ENCODE peak calls at places on chromosomes 12 and 14, in four cellular contexts. C is CD8-positive, alpha-beta T cell; U is Caco-2; X is lung. M is an unnamed sample.

GRCh38 chr12:12482150-12482761 is 80.4 kb downstream of the DUSP16 start:
- DNase-seq in X (no peak), U (no peak), C (no peak), M (no peak)

GRCh38 chr12:76402259-76402658 is 54.0 kb upstream of the BBS10 start:
- DNase-seq in U (peak; percentile 51), X (no peak), C (no peak), M (no peak)

GRCh38 chr12:121144416-121144914 is 11.8 kb downstream of the P2RX7 start:
- DNase-seq in U (no peak), X (no peak), C (no peak), M (no peak)

GRCh38 chr12:119809023-119809422 is 68.1 kb downstream of the CIT start:
- DNase-seq in X (no peak), C (no peak), U (no peak), M (no peak)

GRCh38 chr14:35394326-35394725 is 10.2 kb downstream of the NFKBIA start:
- DNase-seq in U (no peak), C (no peak), X (no peak), M (no peak)

GRCh38 chr12:22032732-22033131 is 13.3 kb upstream of the CMAS start:
- DNase-seq in C (no peak), U (no peak), X (no peak), M (no peak)

GRCh38 chr14:50003213-50004021 is 110.5 kb downstream of the ARF6 start:
- DNase-seq in U (peak; percentile 90), C (peak; percentile 57), X (peak; percentile 87), M (peak; percentile 42)

GRCh38 chr12:43812926-43813325 is 6.8 kb upstream of the TWF1 start:
- DNase-seq in C (no peak), X (no peak), U (no peak), M (no peak)

GRCh38 chr12:6193853-6194815 is 6.1 kb upstream of the CD9 start:
- DNase-seq in X (no peak), C (no peak), U (peak; percentile 79), M (no peak)

GRCh38 chr14:68667313-68667791 is 125.5 kb downstream of the ZFP36L1 start:
- DNase-seq in C (no peak), X (no peak), U (no peak), M (no peak)

GRCh38 chr12:28460420-28461130 is 270.3 kb downstream of the CCDC91 start:
- DNase-seq in U (no peak), C (no peak), X (no peak), M (peak; percentile 99)

GRCh38 chr12:98440165-98440581 is 75.2 kb upstream of the TMPO start:
- DNase-seq in U (no peak), X (peak; percentile 74), C (no peak), M (no peak)

GRCh38 chr12:39875721-39876120 is 230.2 kb downstream of the SLC2A13 start:
- DNase-seq in C (no peak), U (no peak), X (no peak), M (peak; percentile 98)

GRCh38 chr12:38983117-38983571 is 77.8 kb upstream of the CPNE8 start:
- DNase-seq in C (no peak), X (no peak), U (peak; percentile 39), M (no peak)

GRCh38 chr12:50708619-50709018 is 55.3 kb upstream of the ATF1 start:
- DNase-seq in U (no peak), X (no peak), C (no peak), M (no peak)

GRCh38 chr14:44847910-44848309 is 113.8 kb downstream of the KLHL28 start:
- DNase-seq in C (no peak), U (no peak), X (no peak), M (no peak)

GRCh38 chr14:24426912-24427536 is 2.4 kb downstream of the CBLN3 start:
- DNase-seq in U (peak; percentile 88), C (no peak), X (no peak), M (no peak)

GRCh38 chr12:110600254-110600653 is 13.7 kb upstream of the TCTN1 start:
- DNase-seq in C (no peak), X (no peak), U (no peak), M (no peak)

GRCh38 chr14:96808619-96809405 is 11.6 kb downstream of the VRK1 start:
- DNase-seq in C (no peak), U (no peak), X (no peak), M (no peak)

GRCh38 chr12:124497039-124497438 is 70.4 kb downstream of the NCOR2 start:
- DNase-seq in U (no peak), C (no peak), X (no peak), M (no peak)

GRCh38 chr12:124499873-124500231 is 67.6 kb downstream of the NCOR2 start:
- DNase-seq in X (no peak), C (no peak), U (no peak), M (no peak)

GRCh38 chr12:124497658-124498057 is 69.8 kb downstream of the NCOR2 start:
- DNase-seq in C (no peak), X (no peak), U (no peak), M (no peak)

GRCh38 chr12:124498870-124499753 is 68.3 kb downstream of the NCOR2 start:
- DNase-seq in C (no peak), X (no peak), U (no peak), M (no peak)

DNA sequence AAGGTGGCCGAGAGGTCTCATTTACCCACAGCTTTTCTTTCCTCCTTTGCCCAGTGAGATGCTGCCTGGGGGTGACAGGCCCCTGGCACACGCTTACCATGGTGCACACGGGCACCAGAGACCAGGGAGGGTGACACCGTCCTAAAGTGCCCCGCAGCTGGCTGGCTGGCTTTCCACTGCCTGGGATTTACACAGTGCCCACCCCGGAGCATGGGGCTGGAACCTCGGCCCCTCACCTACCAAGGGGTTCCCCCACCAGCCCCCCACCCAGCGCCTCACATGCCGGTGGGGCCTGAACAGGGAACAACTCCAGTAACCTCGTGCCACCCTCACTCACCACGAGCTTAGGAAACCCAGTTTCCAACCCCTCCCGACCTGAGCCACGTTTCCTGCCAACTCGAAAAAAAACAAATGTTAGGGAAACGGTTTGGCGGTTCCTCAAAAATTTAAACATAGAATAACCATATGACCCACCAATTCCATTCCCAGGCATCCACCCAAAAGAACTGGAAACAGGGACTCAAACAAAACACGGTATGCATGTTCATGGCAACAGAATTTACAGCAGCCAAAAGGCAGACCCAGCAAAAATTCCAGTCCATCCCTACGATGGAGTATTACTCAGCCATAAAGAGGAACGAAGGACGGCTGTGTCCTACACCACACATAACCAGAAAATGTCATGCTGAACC is 69.1 kb downstream of the NCOR2 start:
- DNase-seq in C (no peak), U (no peak), X (no peak), M (no peak)
- H3K4me1 ChIP-seq in C (peaks cover 16% of the 10 kb centered on the region), U (peaks cover 43% of the 10 kb centered on the region), X (peaks cover 7% of the 10 kb centered on the region), M (peaks cover 4% of the 10 kb centered on the region)

GRCh38 chr14:26276757-26277156 is 321.1 kb downstream of the NOVA1 start:
- DNase-seq in X (no peak), C (no peak), U (no peak), M (peak; percentile 45)
- H3K4me3 ChIP-seq in X (no peak overlapping the region), C (no peak overlapping the region), U (no peak overlapping the region), M (no peak overlapping the region)

DNA sequence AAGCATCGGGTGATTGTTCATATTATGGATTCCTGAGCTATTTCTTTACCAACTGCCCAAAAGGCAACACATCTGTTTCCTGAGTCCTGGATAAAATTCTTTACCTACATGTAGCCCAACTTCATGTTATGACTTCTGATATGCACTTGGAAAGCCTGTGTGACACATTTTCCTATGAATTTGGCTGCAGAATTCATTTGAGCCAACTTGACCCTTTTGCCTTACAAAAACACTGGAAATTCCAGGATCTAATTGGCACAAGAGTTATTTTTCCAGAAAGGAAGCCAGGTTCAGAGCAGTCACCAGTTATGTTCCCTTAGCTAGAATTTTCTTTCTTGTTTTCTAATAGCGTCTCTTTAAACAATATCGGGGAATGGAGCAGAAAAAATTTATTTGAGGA is 202.5 kb upstream of the LRIG3 start:
- DNase-seq in C (no peak), U (no peak), X (no peak), M (no peak)
- H3K27me3 ChIP-seq in C (no peaks in the 10 kb centered on the region), U (no peaks in the 10 kb centered on the region), X (no peaks in the 10 kb centered on the region), M (no peaks in the 10 kb centered on the region)

GRCh38 chr12:113474635-113475436 is 3.2 kb upstream of the LHX5 start:
- DNase-seq in C (no peak), X (no peak), U (no peak), M (no peak)
- H3K4me1 ChIP-seq in C (no peaks in the 10 kb centered on the region), X (no peaks in the 10 kb centered on the region), U (no peaks in the 10 kb centered on the region), M (no peaks in the 10 kb centered on the region)

GRCh38 chr14:95537298-95538089 is 2.6 kb downstream of the GLRX5 start:
- DNase-seq in U (no peak), C (no peak), X (no peak), M (peak; percentile 23)
- H3K4me3 ChIP-seq in U (no peak overlapping the region), C (no peak overlapping the region), X (no peak overlapping the region), M (peak overlapping the region; percentile 89)

GRCh38 chr12:63318313-63318712 is 167.3 kb upstream of the AVPR1A start:
- DNase-seq in X (no peak), C (no peak), U (no peak), M (no peak)

GRCh38 chr12:63319386-63319785 is 168.4 kb upstream of the AVPR1A start:
- DNase-seq in X (no peak), U (no peak), C (no peak), M (no peak)

GRCh38 chr12:63317880-63318279 is 166.9 kb upstream of the AVPR1A start:
- DNase-seq in C (no peak), X (no peak), U (no peak), M (no peak)

GRCh38 chr12:63318933-63319332 is 167.9 kb upstream of the AVPR1A start:
- DNase-seq in U (no peak), C (no peak), X (no peak), M (no peak)

GRCh38 chr12:63317447-63317846 is 166.4 kb upstream of the AVPR1A start:
- DNase-seq in C (no peak), U (no peak), X (no peak), M (no peak)
- H3K27me3 ChIP-seq in C (no peaks in the 10 kb centered on the region), U (no peaks in the 10 kb centered on the region), X (no peaks in the 10 kb centered on the region), M (no peaks in the 10 kb centered on the region)

DNA sequence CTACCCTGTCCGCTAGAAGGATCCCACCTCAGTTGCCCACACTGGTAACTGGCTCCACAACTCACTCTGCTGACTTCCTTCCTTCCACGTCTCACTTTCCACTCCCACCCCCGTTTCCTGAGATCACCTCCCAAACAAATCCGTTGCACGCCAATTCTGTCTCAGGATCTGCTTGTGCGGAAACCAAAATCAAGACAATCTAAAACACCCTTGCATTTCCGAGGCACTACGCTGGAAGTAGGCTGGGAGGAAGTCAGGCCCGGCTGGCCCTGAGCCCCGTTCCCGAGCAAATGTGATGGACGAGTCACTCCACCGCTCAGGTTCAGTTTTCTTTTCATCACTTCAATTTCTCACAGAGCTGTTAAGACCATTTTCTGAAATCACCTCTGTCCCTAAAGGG is 23.1 kb downstream of the ABCB9 start:
- DNase-seq in C (no peak), X (no peak), U (no peak), M (no peak)
- H3K4me1 ChIP-seq in C (peaks cover 19% of the 10 kb centered on the region), X (no peaks in the 10 kb centered on the region), U (peaks cover 3% of the 10 kb centered on the region), M (no peaks in the 10 kb centered on the region)

DNA sequence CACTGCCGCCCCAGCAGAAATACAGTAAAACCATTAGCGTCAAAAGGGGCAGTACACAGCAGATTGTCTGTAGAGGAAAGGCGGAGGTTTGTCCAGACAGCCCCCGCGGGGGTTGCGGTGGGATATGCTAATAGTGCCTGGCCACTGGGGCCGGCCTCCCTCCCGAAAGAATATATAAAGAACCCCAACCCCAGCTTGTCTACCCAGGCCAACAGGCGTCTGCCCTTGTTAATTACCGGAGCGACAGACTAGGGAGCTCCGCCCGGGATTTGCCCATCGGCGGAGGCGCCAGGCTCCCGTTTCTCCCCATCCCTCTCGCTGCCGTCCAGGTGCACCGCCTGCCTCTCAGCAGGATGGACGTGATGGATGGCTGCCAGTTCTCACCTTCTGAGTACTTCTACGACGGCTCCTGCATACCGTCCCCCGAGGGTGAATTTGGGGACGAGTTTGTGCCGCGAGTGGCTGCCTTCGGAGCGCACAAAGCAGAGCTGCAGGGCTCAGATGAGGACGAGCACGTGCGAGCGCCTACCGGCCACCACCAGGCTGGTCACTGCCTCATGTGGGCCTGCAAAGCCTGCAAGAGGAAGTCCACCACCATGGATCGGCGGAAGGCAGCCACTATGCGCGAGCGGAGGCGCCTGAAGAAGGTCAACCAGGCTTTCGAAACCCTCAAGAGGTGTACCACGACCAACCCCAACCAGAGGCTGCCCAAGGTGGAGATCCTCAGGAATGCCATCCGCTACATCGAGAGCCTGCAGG is at the start of gene MYF5:
- DNase-seq in U (no peak), X (no peak), C (no peak), M (no peak)
- H3K4me3 ChIP-seq in U (no peak within 1 kb of the TSS), X (no peak within 1 kb of the TSS), C (no peak within 1 kb of the TSS), M (no peak within 1 kb of the TSS)